ENCODE peak calls at places on chromosomes 4 and X, in ten cellular contexts. One of them, this sample, is unnamed.

GRCh38 chrX:47133493-47133892 is 11.0 kb downstream of the NDUFB11 start:
- DNase-seq in MM.1S: no peak
- DNase-seq in GM23338: no peak
- DNase-seq in cardiac muscle cell: no peak
- DNase-seq in GM23248: no peak
- DNase-seq in CD8-positive, alpha-beta T cell: no peak
- DNase-seq in PC-3: no peak
- DNase-seq in tibial artery: no peak
- DNase-seq in CD8-positive, alpha-beta memory T cell: no peak
- DNase-seq in astrocyte: no peak
- DNase-seq in this sample: no peak

GRCh38 chr4:74640111-74640903 is 154.0 kb downstream of the BTC start:
- DNase-seq in MM.1S: no peak
- DNase-seq in GM23338: no peak
- DNase-seq in cardiac muscle cell: peak; percentile 84
- DNase-seq in GM23248: peak; percentile 63
- DNase-seq in CD8-positive, alpha-beta T cell: no peak
- DNase-seq in PC-3: peak; percentile 46
- DNase-seq in tibial artery: no peak
- DNase-seq in CD8-positive, alpha-beta memory T cell: no peak
- DNase-seq in astrocyte: peak; percentile 91
- DNase-seq in this sample: no peak

GRCh38 chr4:73222466-73223257 is 35.9 kb downstream of the ANKRD17 start:
- DNase-seq in MM.1S: peak; percentile 93
- DNase-seq in GM23338: peak; percentile 71
- DNase-seq in cardiac muscle cell: peak; percentile 96
- DNase-seq in GM23248: peak; percentile 96
- DNase-seq in CD8-positive, alpha-beta T cell: peak; percentile 21
- DNase-seq in PC-3: peak; percentile 95
- DNase-seq in tibial artery: no peak
- DNase-seq in CD8-positive, alpha-beta memory T cell: peak; percentile 45
- DNase-seq in astrocyte: peak; percentile 97
- DNase-seq in this sample: peak; percentile 90

GRCh38 chrX:69022430-69022829 is 142.8 kb downstream of the PJA1 start:
- DNase-seq in MM.1S: no peak
- DNase-seq in GM23338: no peak
- DNase-seq in cardiac muscle cell: no peak
- DNase-seq in GM23248: no peak
- DNase-seq in CD8-positive, alpha-beta T cell: no peak
- DNase-seq in PC-3: no peak
- DNase-seq in tibial artery: no peak
- DNase-seq in CD8-positive, alpha-beta memory T cell: no peak
- DNase-seq in astrocyte: no peak
- DNase-seq in this sample: no peak

GRCh38 chr4:24798036-24798610 is 2.8 kb downstream of the SOD3 start:
- DNase-seq in MM.1S: no peak
- DNase-seq in GM23338: no peak
- DNase-seq in cardiac muscle cell: no peak
- DNase-seq in GM23248: no peak
- DNase-seq in CD8-positive, alpha-beta T cell: no peak
- DNase-seq in PC-3: no peak
- DNase-seq in tibial artery: no peak
- DNase-seq in CD8-positive, alpha-beta memory T cell: no peak
- DNase-seq in astrocyte: no peak
- DNase-seq in this sample: no peak

GRCh38 chrX:112147206-112147605 is 64.6 kb upstream of the TRPC5 start:
- DNase-seq in MM.1S: peak; percentile 40
- DNase-seq in GM23338: peak; percentile 53
- DNase-seq in cardiac muscle cell: no peak
- DNase-seq in GM23248: peak; percentile 34
- DNase-seq in CD8-positive, alpha-beta T cell: no peak
- DNase-seq in PC-3: peak; percentile 3
- DNase-seq in tibial artery: no peak
- DNase-seq in CD8-positive, alpha-beta memory T cell: no peak
- DNase-seq in astrocyte: no peak
- DNase-seq in this sample: peak; percentile 16

GRCh38 chr4:129138762-129139496 is 43.0 kb downstream of the C4orf33 start:
- DNase-seq in MM.1S: no peak
- DNase-seq in GM23338: no peak
- DNase-seq in cardiac muscle cell: no peak
- DNase-seq in GM23248: no peak
- DNase-seq in CD8-positive, alpha-beta T cell: no peak
- DNase-seq in PC-3: peak; percentile 67
- DNase-seq in tibial artery: no peak
- DNase-seq in CD8-positive, alpha-beta memory T cell: no peak
- DNase-seq in astrocyte: no peak
- DNase-seq in this sample: no peak

GRCh38 chr4:83342476-83342875 is 7.8 kb upstream of the HPSE start:
- DNase-seq in MM.1S: no peak
- DNase-seq in GM23338: no peak
- DNase-seq in cardiac muscle cell: peak; percentile 59
- DNase-seq in GM23248: no peak
- DNase-seq in CD8-positive, alpha-beta T cell: no peak
- DNase-seq in PC-3: no peak
- DNase-seq in tibial artery: no peak
- DNase-seq in CD8-positive, alpha-beta memory T cell: no peak
- DNase-seq in astrocyte: no peak
- DNase-seq in this sample: no peak

GRCh38 chrX:152897216-152898144 is at the start of gene ZNF185:
- DNase-seq in MM.1S: no peak
- DNase-seq in GM23338: peak; percentile 89
- DNase-seq in cardiac muscle cell: peak; percentile 58
- DNase-seq in GM23248: peak; percentile 13
- DNase-seq in CD8-positive, alpha-beta T cell: no peak
- DNase-seq in PC-3: peak; percentile 76
- DNase-seq in tibial artery: no peak
- DNase-seq in CD8-positive, alpha-beta memory T cell: no peak
- DNase-seq in astrocyte: peak; percentile 25
- DNase-seq in this sample: peak; percentile 74

GRCh38 chr4:2825740-2826139 is 17.9 kb upstream of the ADD1 start:
- DNase-seq in MM.1S: no peak
- DNase-seq in GM23338: no peak
- DNase-seq in cardiac muscle cell: no peak
- DNase-seq in GM23248: no peak
- DNase-seq in CD8-positive, alpha-beta T cell: no peak
- DNase-seq in PC-3: no peak
- DNase-seq in tibial artery: peak; percentile 37
- DNase-seq in CD8-positive, alpha-beta memory T cell: no peak
- DNase-seq in astrocyte: no peak
- DNase-seq in this sample: no peak

GRCh38 chr4:104490096-104490769 is 4.5 kb downstream of the CXXC4 start:
- DNase-seq in MM.1S: peak; percentile 88
- DNase-seq in GM23338: peak; percentile 68
- DNase-seq in cardiac muscle cell: no peak
- DNase-seq in GM23248: no peak
- DNase-seq in CD8-positive, alpha-beta T cell: no peak
- DNase-seq in PC-3: no peak
- DNase-seq in tibial artery: no peak
- DNase-seq in CD8-positive, alpha-beta memory T cell: no peak
- DNase-seq in astrocyte: peak; percentile 6
- DNase-seq in this sample: peak; percentile 17

GRCh38 chrX:110250847-110251246 is 67.0 kb downstream of the AMMECR1 start:
- DNase-seq in MM.1S: no peak
- DNase-seq in GM23338: no peak
- DNase-seq in cardiac muscle cell: no peak
- DNase-seq in GM23248: no peak
- DNase-seq in CD8-positive, alpha-beta T cell: no peak
- DNase-seq in PC-3: no peak
- DNase-seq in tibial artery: no peak
- DNase-seq in CD8-positive, alpha-beta memory T cell: no peak
- DNase-seq in astrocyte: no peak
- DNase-seq in this sample: no peak

GRCh38 chr4:8002525-8003309 is 63.1 kb upstream of the AFAP1 start:
- DNase-seq in MM.1S: no peak
- DNase-seq in GM23338: no peak
- DNase-seq in cardiac muscle cell: no peak
- DNase-seq in GM23248: no peak
- DNase-seq in CD8-positive, alpha-beta T cell: no peak
- DNase-seq in PC-3: no peak
- DNase-seq in tibial artery: no peak
- DNase-seq in CD8-positive, alpha-beta memory T cell: no peak
- DNase-seq in astrocyte: no peak
- DNase-seq in this sample: no peak
- H3K27me3 ChIP-seq in MM.1S: peaks cover 99% of the 10 kb centered on the region
- H3K27me3 ChIP-seq in GM23338: no peaks in the 10 kb centered on the region
- H3K27me3 ChIP-seq in cardiac muscle cell: no peaks in the 10 kb centered on the region
- H3K27me3 ChIP-seq in GM23248: peaks cover 44% of the 10 kb centered on the region
- H3K27me3 ChIP-seq in CD8-positive, alpha-beta T cell: no peaks in the 10 kb centered on the region
- H3K27me3 ChIP-seq in PC-3: no peaks in the 10 kb centered on the region
- H3K27me3 ChIP-seq in tibial artery: no peaks in the 10 kb centered on the region
- H3K27me3 ChIP-seq in CD8-positive, alpha-beta memory T cell: no peaks in the 10 kb centered on the region
- H3K27me3 ChIP-seq in astrocyte: peaks cover 43% of the 10 kb centered on the region
- H3K27me3 ChIP-seq in this sample: peaks cover 25% of the 10 kb centered on the region

DNA sequence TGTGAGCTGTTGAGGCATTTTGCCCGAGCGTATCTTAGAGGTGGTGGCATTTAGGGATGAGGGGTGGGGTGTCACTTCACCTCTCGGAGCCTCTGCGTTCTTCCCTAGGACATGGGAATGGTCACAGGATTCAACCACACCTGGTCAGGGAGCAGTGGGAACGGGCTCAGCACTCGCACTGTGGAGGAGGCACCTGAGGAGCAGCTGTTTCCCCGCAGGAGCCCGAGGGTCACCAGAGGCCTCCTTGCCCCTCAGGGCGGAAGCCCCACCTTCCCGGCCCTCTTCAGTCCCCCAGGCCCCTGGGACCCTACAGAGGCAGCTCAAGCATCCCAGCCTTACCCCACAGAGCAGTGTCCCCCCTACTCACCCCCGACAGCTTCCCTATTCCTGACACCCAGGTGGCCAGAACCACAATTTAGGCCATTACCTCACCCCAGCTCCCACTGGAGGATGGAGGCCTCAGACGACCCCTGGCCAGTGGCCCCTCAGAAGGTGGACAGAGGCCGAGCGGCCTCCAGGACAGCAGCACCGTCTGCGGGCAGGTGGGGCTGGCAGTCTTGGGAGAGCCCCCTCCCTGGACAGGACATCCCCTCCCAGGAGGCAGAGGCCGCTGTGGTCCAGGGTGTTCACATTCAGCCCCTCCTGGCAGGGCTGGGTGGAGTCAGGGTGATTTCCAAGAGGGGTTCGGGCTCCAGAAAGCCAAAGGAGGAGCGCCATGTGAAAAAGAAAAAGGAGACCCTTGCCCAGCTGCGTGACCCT is 4.2 kb upstream of the HTRA3 start:
- DNase-seq in MM.1S: no peak
- DNase-seq in GM23338: no peak
- DNase-seq in cardiac muscle cell: no peak
- DNase-seq in GM23248: no peak
- DNase-seq in CD8-positive, alpha-beta T cell: no peak
- DNase-seq in PC-3: no peak
- DNase-seq in tibial artery: no peak
- DNase-seq in CD8-positive, alpha-beta memory T cell: no peak
- DNase-seq in astrocyte: no peak
- DNase-seq in this sample: no peak
- H3K27me3 ChIP-seq in MM.1S: peaks cover 95% of the 10 kb centered on the region
- H3K27me3 ChIP-seq in GM23338: peaks cover 4% of the 10 kb centered on the region
- H3K27me3 ChIP-seq in cardiac muscle cell: peaks cover 5% of the 10 kb centered on the region
- H3K27me3 ChIP-seq in GM23248: peaks cover 2% of the 10 kb centered on the region
- H3K27me3 ChIP-seq in CD8-positive, alpha-beta T cell: no peaks in the 10 kb centered on the region
- H3K27me3 ChIP-seq in PC-3: no peaks in the 10 kb centered on the region
- H3K27me3 ChIP-seq in tibial artery: no peaks in the 10 kb centered on the region
- H3K27me3 ChIP-seq in CD8-positive, alpha-beta memory T cell: no peaks in the 10 kb centered on the region
- H3K27me3 ChIP-seq in astrocyte: peaks cover 10% of the 10 kb centered on the region
- H3K27me3 ChIP-seq in this sample: no peaks in the 10 kb centered on the region

DNA sequence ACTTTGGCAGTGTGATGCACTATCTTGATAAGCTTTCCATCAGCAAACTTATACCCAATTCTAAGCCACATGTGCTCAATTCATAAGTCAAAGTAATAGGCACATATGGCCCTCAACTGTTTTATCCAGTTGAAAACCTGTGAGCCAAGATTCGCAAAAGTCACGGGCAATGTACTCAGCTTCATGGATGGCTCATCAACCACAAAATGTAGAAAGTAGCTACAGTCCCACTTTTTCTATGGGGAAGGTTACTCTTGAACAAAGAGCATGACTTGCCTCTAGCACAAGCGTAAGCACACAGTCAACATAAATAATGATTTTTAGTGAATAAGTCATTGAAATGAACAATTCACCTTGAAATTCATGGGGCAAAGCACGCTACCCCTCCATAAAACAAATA is 25.1 kb upstream of the DDX53 start:
- DNase-seq in MM.1S: no peak
- DNase-seq in GM23338: no peak
- DNase-seq in cardiac muscle cell: no peak
- DNase-seq in GM23248: no peak
- DNase-seq in CD8-positive, alpha-beta T cell: no peak
- DNase-seq in PC-3: peak; percentile 46
- DNase-seq in tibial artery: no peak
- DNase-seq in CD8-positive, alpha-beta memory T cell: no peak
- DNase-seq in astrocyte: peak; percentile 10
- DNase-seq in this sample: no peak
- H3K27me3 ChIP-seq in MM.1S: no peaks in the 10 kb centered on the region
- H3K27me3 ChIP-seq in GM23338: no peaks in the 10 kb centered on the region
- H3K27me3 ChIP-seq in cardiac muscle cell: no peaks in the 10 kb centered on the region
- H3K27me3 ChIP-seq in GM23248: no peaks in the 10 kb centered on the region
- H3K27me3 ChIP-seq in CD8-positive, alpha-beta T cell: no peaks in the 10 kb centered on the region
- H3K27me3 ChIP-seq in PC-3: no peaks in the 10 kb centered on the region
- H3K27me3 ChIP-seq in tibial artery: no peaks in the 10 kb centered on the region
- H3K27me3 ChIP-seq in CD8-positive, alpha-beta memory T cell: no peaks in the 10 kb centered on the region
- H3K27me3 ChIP-seq in astrocyte: no peaks in the 10 kb centered on the region
- H3K27me3 ChIP-seq in this sample: no peaks in the 10 kb centered on the region

GRCh38 chr4:151242305-151242704 is 34.7 kb upstream of the PRSS48 start:
- DNase-seq in MM.1S: no peak
- DNase-seq in GM23338: peak; percentile 58
- DNase-seq in cardiac muscle cell: no peak
- DNase-seq in GM23248: no peak
- DNase-seq in CD8-positive, alpha-beta T cell: no peak
- DNase-seq in PC-3: no peak
- DNase-seq in tibial artery: no peak
- DNase-seq in CD8-positive, alpha-beta memory T cell: no peak
- DNase-seq in astrocyte: no peak
- DNase-seq in this sample: no peak
- H3K27me3 ChIP-seq in MM.1S: no peaks in the 10 kb centered on the region
- H3K27me3 ChIP-seq in GM23338: no peaks in the 10 kb centered on the region
- H3K27me3 ChIP-seq in cardiac muscle cell: no peaks in the 10 kb centered on the region
- H3K27me3 ChIP-seq in GM23248: no peaks in the 10 kb centered on the region
- H3K27me3 ChIP-seq in CD8-positive, alpha-beta T cell: no peaks in the 10 kb centered on the region
- H3K27me3 ChIP-seq in PC-3: no peaks in the 10 kb centered on the region
- H3K27me3 ChIP-seq in tibial artery: no peaks in the 10 kb centered on the region
- H3K27me3 ChIP-seq in CD8-positive, alpha-beta memory T cell: no peaks in the 10 kb centered on the region
- H3K27me3 ChIP-seq in astrocyte: no peaks in the 10 kb centered on the region
- H3K27me3 ChIP-seq in this sample: no peaks in the 10 kb centered on the region